ENCODE peak calls at places on chromosomes 2 and 18, in five cellular contexts. One of them, this sample, is unnamed.

GRCh38 chr2:18047114-18047695 is 168.7 kb downstream of the KCNS3 start:
- DNase-seq in NCI-H187 treated with DMSO at 0.1 percent for 48 hours: no peak
- DNase-seq in RWPE1: no peak
- DNase-seq in nephron progenitor cell: no peak
- DNase-seq in Calu3: no peak
- DNase-seq in this sample: no peak

GRCh38 chr2:241224851-241225438 is 36.5 kb downstream of the ANO7 start:
- DNase-seq in RWPE1: no peak
- DNase-seq in nephron progenitor cell: no peak
- DNase-seq in Calu3: no peak
- DNase-seq in NCI-H187 treated with DMSO at 0.1 percent for 48 hours: no peak
- DNase-seq in this sample: no peak

GRCh38 chr2:11691071-11691660 is 21.2 kb upstream of the NTSR2 start:
- DNase-seq in nephron progenitor cell: no peak
- DNase-seq in NCI-H187 treated with DMSO at 0.1 percent for 48 hours: no peak
- DNase-seq in Calu3: no peak
- DNase-seq in RWPE1: no peak
- DNase-seq in this sample: no peak

GRCh38 chr2:46435796-46436360 is 43.5 kb upstream of the TMEM247 start:
- DNase-seq in nephron progenitor cell: no peak
- DNase-seq in RWPE1: no peak
- DNase-seq in Calu3: no peak
- DNase-seq in NCI-H187 treated with DMSO at 0.1 percent for 48 hours: no peak
- DNase-seq in this sample: no peak

GRCh38 chr18:59270689-59271257 is 2.5 kb downstream of the RAX start:
- DNase-seq in Calu3: no peak
- DNase-seq in nephron progenitor cell: no peak
- DNase-seq in RWPE1: no peak
- DNase-seq in NCI-H187 treated with DMSO at 0.1 percent for 48 hours: no peak
- DNase-seq in this sample: no peak

GRCh38 chr2:131659168-131659572 is 131.5 kb downstream of the CCDC74A start:
- DNase-seq in RWPE1: no peak
- DNase-seq in NCI-H187 treated with DMSO at 0.1 percent for 48 hours: no peak
- DNase-seq in nephron progenitor cell: no peak
- DNase-seq in Calu3: no peak
- DNase-seq in this sample: no peak

GRCh38 chr2:52570716-52571115 is 1196.9 kb upstream of the CHAC2 start:
- DNase-seq in nephron progenitor cell: no peak
- DNase-seq in NCI-H187 treated with DMSO at 0.1 percent for 48 hours: no peak
- DNase-seq in RWPE1: no peak
- DNase-seq in Calu3: no peak
- DNase-seq in this sample: no peak

GRCh38 chr2:95077521-95077807 is 44.1 kb downstream of the MRPS5 start:
- DNase-seq in nephron progenitor cell: no peak
- DNase-seq in Calu3: no peak
- DNase-seq in NCI-H187 treated with DMSO at 0.1 percent for 48 hours: no peak
- DNase-seq in RWPE1: no peak
- DNase-seq in this sample: no peak

GRCh38 chr2:146734042-146734715 is 1110.7 kb upstream of the ACVR2A start:
- DNase-seq in NCI-H187 treated with DMSO at 0.1 percent for 48 hours: no peak
- DNase-seq in RWPE1: peak; percentile 46
- DNase-seq in nephron progenitor cell: no peak
- DNase-seq in Calu3: peak; percentile 16
- DNase-seq in this sample: peak; percentile 39

GRCh38 chr2:205755923-205756322 is 73.6 kb downstream of the NRP2 start:
- DNase-seq in RWPE1: no peak
- DNase-seq in Calu3: no peak
- DNase-seq in nephron progenitor cell: no peak
- DNase-seq in NCI-H187 treated with DMSO at 0.1 percent for 48 hours: no peak
- DNase-seq in this sample: no peak

GRCh38 chr18:812123-812672 is at the start of gene YES1:
- DNase-seq in nephron progenitor cell: peak; percentile 86
- DNase-seq in RWPE1: peak; percentile 89
- DNase-seq in Calu3: peak; percentile 83
- DNase-seq in NCI-H187 treated with DMSO at 0.1 percent for 48 hours: no peak
- DNase-seq in this sample: peak; percentile 95

GRCh38 chr2:163717474-163717873 is 18.3 kb downstream of the FIGN start:
- DNase-seq in NCI-H187 treated with DMSO at 0.1 percent for 48 hours: no peak
- DNase-seq in RWPE1: no peak
- DNase-seq in nephron progenitor cell: no peak
- DNase-seq in Calu3: no peak
- DNase-seq in this sample: no peak

GRCh38 chr2:64273524-64274398 is 129.5 kb upstream of the PELI1 start:
- DNase-seq in nephron progenitor cell: no peak
- DNase-seq in RWPE1: peak; percentile 88
- DNase-seq in NCI-H187 treated with DMSO at 0.1 percent for 48 hours: no peak
- DNase-seq in Calu3: peak; percentile 17
- DNase-seq in this sample: no peak

GRCh38 chr2:2664989-2665833 is 334.1 kb upstream of the MYT1L start:
- DNase-seq in NCI-H187 treated with DMSO at 0.1 percent for 48 hours: no peak
- DNase-seq in Calu3: no peak
- DNase-seq in nephron progenitor cell: no peak
- DNase-seq in RWPE1: peak; percentile 58
- DNase-seq in this sample: peak; percentile 14

GRCh38 chr2:151261977-151262291 is 271 bp upstream of the RBM43 start:
- DNase-seq in RWPE1: no peak
- DNase-seq in Calu3: no peak
- DNase-seq in nephron progenitor cell: no peak
- DNase-seq in NCI-H187 treated with DMSO at 0.1 percent for 48 hours: no peak
- DNase-seq in this sample: no peak

GRCh38 chr2:219733106-219733505 is 105.7 kb downstream of the SLC4A3 start:
- DNase-seq in nephron progenitor cell: no peak
- DNase-seq in NCI-H187 treated with DMSO at 0.1 percent for 48 hours: no peak
- DNase-seq in RWPE1: peak; percentile 54
- DNase-seq in Calu3: no peak
- DNase-seq in this sample: no peak

GRCh38 chr2:75211371-75211770 is 12.1 kb upstream of the TACR1 start:
- DNase-seq in Calu3: no peak
- DNase-seq in NCI-H187 treated with DMSO at 0.1 percent for 48 hours: no peak
- DNase-seq in RWPE1: no peak
- DNase-seq in nephron progenitor cell: no peak
- DNase-seq in this sample: no peak

GRCh38 chr2:173940208-173941020 is 24.8 kb downstream of the SP3 start:
- DNase-seq in nephron progenitor cell: no peak
- DNase-seq in Calu3: no peak
- DNase-seq in NCI-H187 treated with DMSO at 0.1 percent for 48 hours: no peak
- DNase-seq in RWPE1: no peak
- DNase-seq in this sample: no peak

GRCh38 chr2:130744287-130745117 is 10.8 kb upstream of the AMER3 start:
- DNase-seq in nephron progenitor cell: no peak
- DNase-seq in Calu3: no peak
- DNase-seq in RWPE1: no peak
- DNase-seq in NCI-H187 treated with DMSO at 0.1 percent for 48 hours: no peak
- DNase-seq in this sample: no peak

GRCh38 chr2:49286726-49287125 is 132.4 kb upstream of the FSHR start:
- DNase-seq in NCI-H187 treated with DMSO at 0.1 percent for 48 hours: no peak
- DNase-seq in Calu3: no peak
- DNase-seq in RWPE1: no peak
- DNase-seq in nephron progenitor cell: no peak
- DNase-seq in this sample: no peak

GRCh38 chr18:63439334-63439733 is 17.1 kb upstream of the VPS4B start:
- DNase-seq in Calu3: peak; percentile 51
- DNase-seq in NCI-H187 treated with DMSO at 0.1 percent for 48 hours: no peak
- DNase-seq in nephron progenitor cell: peak; percentile 50
- DNase-seq in RWPE1: peak; percentile 50
- DNase-seq in this sample: peak; percentile 83

GRCh38 chr2:241138471-241138870 is 10.8 kb downstream of the PASK start:
- DNase-seq in nephron progenitor cell: no peak
- DNase-seq in NCI-H187 treated with DMSO at 0.1 percent for 48 hours: no peak
- DNase-seq in Calu3: no peak
- DNase-seq in RWPE1: no peak
- DNase-seq in this sample: no peak

GRCh38 chr2:134461511-134461910 is 207.6 kb downstream of the MGAT5 start:
- DNase-seq in RWPE1: no peak
- DNase-seq in nephron progenitor cell: no peak
- DNase-seq in Calu3: peak; percentile 9
- DNase-seq in NCI-H187 treated with DMSO at 0.1 percent for 48 hours: no peak
- DNase-seq in this sample: no peak

GRCh38 chr2:20647764-20648164 is 3.1 kb downstream of the HS1BP3 start:
- DNase-seq in RWPE1: no peak
- DNase-seq in nephron progenitor cell: no peak
- DNase-seq in NCI-H187 treated with DMSO at 0.1 percent for 48 hours: no peak
- DNase-seq in Calu3: no peak
- DNase-seq in this sample: no peak

GRCh38 chr18:1593091-1593490 is 688.4 kb downstream of the ADCYAP1 start:
- DNase-seq in RWPE1: no peak
- DNase-seq in nephron progenitor cell: no peak
- DNase-seq in Calu3: no peak
- DNase-seq in NCI-H187 treated with DMSO at 0.1 percent for 48 hours: no peak
- DNase-seq in this sample: no peak